ENCODE peak calls at places on chromosomes 12 and 14, in ten cellular contexts. L is substantia nigra; D is type B pancreatic cell; J is endothelial cell; O is stimulated activated CD4-positive, alpha-beta T cell treated with anti-CD3 and anti-CD28 coated beads, Interleukin-4, amount 100 ng/mL, for 48 hours; B is T-helper 17 cell; R is GM12865; I is left ventricle myocardium superior; N is Peyer's patch; C is WTC11. V is an unnamed sample.

GRCh38 chr12:101969-102878 is 35.7 kb downstream of the IQSEC3 start:
- DNase-seq in L (no peak), D (no peak), J (peak; percentile 22), O (no peak), B (no peak), R (peak; percentile 16), I (no peak), N (no peak), C (no peak), V (no peak)

GRCh38 chr14:106372870-106373657 is 846.7 kb downstream of the TMEM121 start:
- DNase-seq in L (no peak), D (no peak), J (no peak), O (peak; percentile 77), B (peak; percentile 68), R (peak; percentile 80), I (peak; percentile 62), N (peak; percentile 73), C (peak; percentile 32), V (peak; percentile 30)

GRCh38 chr12:95484524-95484923 is 10.6 kb downstream of the METAP2 start:
- DNase-seq in L (no peak), D (no peak), J (no peak), O (no peak), B (no peak), R (no peak), I (no peak), N (no peak), C (no peak), V (no peak)

GRCh38 chr12:77578471-77579262 is 252.0 kb upstream of the NAV3 start:
- DNase-seq in L (no peak), D (no peak), J (no peak), O (no peak), B (no peak), R (no peak), I (no peak), N (no peak), C (no peak), V (no peak)

GRCh38 chr14:34951286-34951685 is 31.5 kb upstream of the SRP54 start:
- DNase-seq in L (no peak), D (no peak), J (no peak), O (no peak), B (no peak), R (no peak), I (no peak), N (no peak), C (no peak), V (no peak)

GRCh38 chr12:45727994-45728624 is 1.4 kb upstream of the ARID2 start:
- DNase-seq in L (no peak), D (no peak), J (no peak), O (no peak), B (no peak), R (no peak), I (no peak), N (no peak), C (no peak), V (no peak)

GRCh38 chr12:132329036-132329738 is at the start of gene GALNT9:
- DNase-seq in L (no peak), D (no peak), J (peak; percentile 57), O (no peak), B (no peak), R (no peak), I (no peak), N (no peak), C (peak; percentile 72), V (peak; percentile 11)

GRCh38 chr14:20631023-20631820 is 10.3 kb downstream of the OR6S1 start:
- DNase-seq in L (no peak), D (no peak), J (peak; percentile 66), O (peak; percentile 41), B (no peak), R (peak; percentile 72), I (no peak), N (no peak), C (no peak), V (no peak)

GRCh38 chr12:124730455-124730932 is 133.2 kb downstream of the SCARB1 start:
- DNase-seq in L (no peak), D (no peak), J (no peak), O (no peak), B (no peak), R (no peak), I (peak; percentile 63), N (no peak), C (no peak), V (no peak)

GRCh38 chr12:76346798-76347420 is 1.3 kb downstream of the BBS10 start:
- DNase-seq in L (peak; percentile 49), D (no peak), J (no peak), O (peak; percentile 26), B (no peak), R (peak; percentile 66), I (no peak), N (no peak), C (no peak), V (no peak)

GRCh38 chr14:84927096-84927910 is 602.6 kb upstream of the FLRT2 start:
- DNase-seq in L (no peak), D (no peak), J (no peak), O (no peak), B (no peak), R (no peak), I (no peak), N (no peak), C (no peak), V (no peak)

GRCh38 chr14:36129181-36129580 is 47.3 kb downstream of the PTCSC3 start:
- DNase-seq in L (no peak), D (no peak), J (no peak), O (no peak), B (no peak), R (no peak), I (no peak), N (no peak), C (peak; percentile 23), V (peak; percentile 2)

GRCh38 chr12:80864046-80864735 is 73.5 kb downstream of the LIN7A start:
- DNase-seq in L (no peak), D (no peak), J (no peak), O (no peak), B (no peak), R (no peak), I (no peak), N (no peak), C (no peak), V (no peak)

GRCh38 chr14:64841772-64842490 is 37.8 kb downstream of the SPTB start:
- DNase-seq in L (no peak), D (no peak), J (no peak), O (no peak), B (no peak), R (no peak), I (peak; percentile 84), N (no peak), C (no peak), V (no peak)

GRCh38 chr12:56146492-56147460 is 5.6 kb upstream of the MYL6B start:
- DNase-seq in L (no peak), D (no peak), J (no peak), O (no peak), B (no peak), R (no peak), I (no peak), N (no peak), C (no peak), V (no peak)

V was measured in NT2/D1.